ENCODE peak calls at places on chromosomes 1 and 21, in nine cellular contexts. One of them, this sample, is unnamed. For H3K4me1, the result is how much of the 10 kb centered on the place peaks cover.

GRCh38 chr1:55039342-55040082 is at the start of gene PCSK9:
- DNase-seq in thyroid gland: no peak
- DNase-seq in cardiac muscle cell: peak
- DNase-seq in testis: peak
- DNase-seq in uterus: no peak
- DNase-seq in heart left ventricle: no peak
- DNase-seq in heart right ventricle: no peak
- DNase-seq in aorta: peak
- DNase-seq in CD4-positive, alpha-beta memory T cell: no peak
- DNase-seq in this sample: no peak

GRCh38 chr1:24166988-24167387 is 20.1 kb downstream of the IFNLR1 start:
- DNase-seq in thyroid gland: no peak
- DNase-seq in cardiac muscle cell: no peak
- DNase-seq in testis: no peak
- DNase-seq in uterus: no peak
- DNase-seq in heart left ventricle: no peak
- DNase-seq in heart right ventricle: no peak
- DNase-seq in aorta: no peak
- DNase-seq in CD4-positive, alpha-beta memory T cell: no peak
- DNase-seq in this sample: no peak

GRCh38 chr1:172917972-172918371 is 132.8 kb downstream of the TNFSF18 start:
- DNase-seq in thyroid gland: no peak
- DNase-seq in cardiac muscle cell: no peak
- DNase-seq in testis: no peak
- DNase-seq in uterus: no peak
- DNase-seq in heart left ventricle: no peak
- DNase-seq in heart right ventricle: no peak
- DNase-seq in aorta: no peak
- DNase-seq in CD4-positive, alpha-beta memory T cell: no peak
- DNase-seq in this sample: no peak

GRCh38 chr1:214362188-214362882 is 81.4 kb downstream of the SMYD2 start:
- DNase-seq in thyroid gland: no peak
- DNase-seq in cardiac muscle cell: no peak
- DNase-seq in testis: no peak
- DNase-seq in uterus: no peak
- DNase-seq in heart left ventricle: peak
- DNase-seq in heart right ventricle: no peak
- DNase-seq in aorta: no peak
- DNase-seq in CD4-positive, alpha-beta memory T cell: no peak
- DNase-seq in this sample: no peak

GRCh38 chr1:199243423-199244061 is 604.7 kb downstream of the PTPRC start:
- DNase-seq in thyroid gland: peak
- DNase-seq in cardiac muscle cell: peak
- DNase-seq in testis: peak
- DNase-seq in uterus: no peak
- DNase-seq in heart left ventricle: peak
- DNase-seq in heart right ventricle: peak
- DNase-seq in aorta: peak
- DNase-seq in CD4-positive, alpha-beta memory T cell: peak
- DNase-seq in this sample: peak

GRCh38 chr1:235613617-235614016 is 36.0 kb downstream of the GNG4 start:
- DNase-seq in thyroid gland: no peak
- DNase-seq in cardiac muscle cell: no peak
- DNase-seq in testis: no peak
- DNase-seq in uterus: no peak
- DNase-seq in heart left ventricle: no peak
- DNase-seq in heart right ventricle: no peak
- DNase-seq in aorta: no peak
- DNase-seq in CD4-positive, alpha-beta memory T cell: no peak
- DNase-seq in this sample: no peak

GRCh38 chr1:221962385-221962784 is 220.5 kb upstream of the DUSP10 start:
- DNase-seq in thyroid gland: no peak
- DNase-seq in cardiac muscle cell: no peak
- DNase-seq in testis: no peak
- DNase-seq in uterus: no peak
- DNase-seq in heart left ventricle: no peak
- DNase-seq in heart right ventricle: no peak
- DNase-seq in aorta: no peak
- DNase-seq in CD4-positive, alpha-beta memory T cell: no peak
- DNase-seq in this sample: no peak

GRCh38 chr1:9603307-9603706 is 14.6 kb downstream of the TMEM201 start:
- DNase-seq in thyroid gland: no peak
- DNase-seq in cardiac muscle cell: no peak
- DNase-seq in testis: no peak
- DNase-seq in uterus: no peak
- DNase-seq in heart left ventricle: no peak
- DNase-seq in heart right ventricle: no peak
- DNase-seq in aorta: no peak
- DNase-seq in CD4-positive, alpha-beta memory T cell: no peak
- DNase-seq in this sample: no peak

GRCh38 chr1:184326278-184326677 is 60.6 kb upstream of the C1orf21 start:
- DNase-seq in thyroid gland: no peak
- DNase-seq in cardiac muscle cell: no peak
- DNase-seq in testis: no peak
- DNase-seq in uterus: no peak
- DNase-seq in heart left ventricle: no peak
- DNase-seq in heart right ventricle: no peak
- DNase-seq in aorta: no peak
- DNase-seq in CD4-positive, alpha-beta memory T cell: no peak
- DNase-seq in this sample: no peak

GRCh38 chr21:31490471-31490870 is 146.4 kb upstream of the TIAM1 start:
- DNase-seq in thyroid gland: no peak
- DNase-seq in cardiac muscle cell: no peak
- DNase-seq in testis: peak
- DNase-seq in uterus: no peak
- DNase-seq in heart left ventricle: no peak
- DNase-seq in heart right ventricle: no peak
- DNase-seq in aorta: no peak
- DNase-seq in CD4-positive, alpha-beta memory T cell: no peak
- DNase-seq in this sample: no peak

GRCh38 chr1:75079535-75080290 is 54.5 kb upstream of the LHX8 start:
- DNase-seq in thyroid gland: no peak
- DNase-seq in cardiac muscle cell: peak
- DNase-seq in testis: no peak
- DNase-seq in uterus: no peak
- DNase-seq in heart left ventricle: no peak
- DNase-seq in heart right ventricle: no peak
- DNase-seq in aorta: no peak
- DNase-seq in CD4-positive, alpha-beta memory T cell: no peak
- DNase-seq in this sample: no peak

GRCh38 chr21:37459575-37459974 is 93.0 kb downstream of the DYRK1A start:
- DNase-seq in thyroid gland: no peak
- DNase-seq in cardiac muscle cell: no peak
- DNase-seq in testis: no peak
- DNase-seq in uterus: no peak
- DNase-seq in heart left ventricle: no peak
- DNase-seq in heart right ventricle: no peak
- DNase-seq in aorta: no peak
- DNase-seq in CD4-positive, alpha-beta memory T cell: no peak
- DNase-seq in this sample: no peak

GRCh38 chr1:20666804-20667203 is 5.6 kb upstream of the DDOST start:
- DNase-seq in thyroid gland: no peak
- DNase-seq in cardiac muscle cell: no peak
- DNase-seq in testis: peak
- DNase-seq in uterus: no peak
- DNase-seq in heart left ventricle: no peak
- DNase-seq in heart right ventricle: no peak
- DNase-seq in aorta: no peak
- DNase-seq in CD4-positive, alpha-beta memory T cell: no peak
- DNase-seq in this sample: no peak

GRCh38 chr1:53519412-53519811 is 60.2 kb downstream of the DMRTB1 start:
- DNase-seq in thyroid gland: no peak
- DNase-seq in cardiac muscle cell: peak
- DNase-seq in testis: peak
- DNase-seq in uterus: no peak
- DNase-seq in heart left ventricle: no peak
- DNase-seq in heart right ventricle: peak
- DNase-seq in aorta: no peak
- DNase-seq in CD4-positive, alpha-beta memory T cell: no peak
- DNase-seq in this sample: no peak

GRCh38 chr21:23612210-23612609 is 1995.1 kb downstream of the MRPL39 start:
- DNase-seq in thyroid gland: no peak
- DNase-seq in cardiac muscle cell: no peak
- DNase-seq in testis: no peak
- DNase-seq in uterus: no peak
- DNase-seq in heart left ventricle: no peak
- DNase-seq in heart right ventricle: no peak
- DNase-seq in aorta: no peak
- DNase-seq in CD4-positive, alpha-beta memory T cell: no peak
- DNase-seq in this sample: no peak

GRCh38 chr1:65524931-65525296 is 104.4 kb downstream of the LEPR start:
- DNase-seq in thyroid gland: no peak
- DNase-seq in cardiac muscle cell: no peak
- DNase-seq in testis: peak
- DNase-seq in uterus: no peak
- DNase-seq in heart left ventricle: no peak
- DNase-seq in heart right ventricle: no peak
- DNase-seq in aorta: no peak
- DNase-seq in CD4-positive, alpha-beta memory T cell: no peak
- DNase-seq in this sample: peak
- H3K4me3 ChIP-seq in thyroid gland: no peak
- H3K4me3 ChIP-seq in cardiac muscle cell: peak
- H3K4me3 ChIP-seq in testis: peak
- H3K4me3 ChIP-seq in uterus: peak
- H3K4me3 ChIP-seq in heart left ventricle: peak
- H3K4me3 ChIP-seq in heart right ventricle: peak
- H3K4me3 ChIP-seq in aorta: peak
- H3K4me3 ChIP-seq in CD4-positive, alpha-beta memory T cell: no peak
- H3K4me3 ChIP-seq in this sample: peak

GRCh38 chr1:176193663-176194062 is 13.4 kb downstream of the COP1 start:
- DNase-seq in thyroid gland: no peak
- DNase-seq in cardiac muscle cell: no peak
- DNase-seq in testis: no peak
- DNase-seq in uterus: no peak
- DNase-seq in heart left ventricle: no peak
- DNase-seq in heart right ventricle: no peak
- DNase-seq in aorta: no peak
- DNase-seq in CD4-positive, alpha-beta memory T cell: no peak
- DNase-seq in this sample: no peak

GRCh38 chr1:176187001-176187400 is 20.1 kb downstream of the COP1 start:
- DNase-seq in thyroid gland: no peak
- DNase-seq in cardiac muscle cell: no peak
- DNase-seq in testis: no peak
- DNase-seq in uterus: no peak
- DNase-seq in heart left ventricle: no peak
- DNase-seq in heart right ventricle: no peak
- DNase-seq in aorta: no peak
- DNase-seq in CD4-positive, alpha-beta memory T cell: no peak
- DNase-seq in this sample: no peak

GRCh38 chr1:176183618-176184017 is 23.5 kb downstream of the COP1 start:
- DNase-seq in thyroid gland: no peak
- DNase-seq in cardiac muscle cell: no peak
- DNase-seq in testis: no peak
- DNase-seq in uterus: no peak
- DNase-seq in heart left ventricle: no peak
- DNase-seq in heart right ventricle: no peak
- DNase-seq in aorta: no peak
- DNase-seq in CD4-positive, alpha-beta memory T cell: no peak
- DNase-seq in this sample: no peak

GRCh38 chr1:176193023-176193422 is 14.1 kb downstream of the COP1 start:
- DNase-seq in thyroid gland: no peak
- DNase-seq in cardiac muscle cell: no peak
- DNase-seq in testis: no peak
- DNase-seq in uterus: no peak
- DNase-seq in heart left ventricle: no peak
- DNase-seq in heart right ventricle: no peak
- DNase-seq in aorta: no peak
- DNase-seq in CD4-positive, alpha-beta memory T cell: no peak
- DNase-seq in this sample: no peak

GRCh38 chr1:176188604-176189003 is 18.5 kb downstream of the COP1 start:
- DNase-seq in thyroid gland: no peak
- DNase-seq in cardiac muscle cell: no peak
- DNase-seq in testis: no peak
- DNase-seq in uterus: no peak
- DNase-seq in heart left ventricle: no peak
- DNase-seq in heart right ventricle: no peak
- DNase-seq in aorta: no peak
- DNase-seq in CD4-positive, alpha-beta memory T cell: no peak
- DNase-seq in this sample: no peak
- H3K4me1 ChIP-seq in thyroid gland: under half
- H3K4me1 ChIP-seq in cardiac muscle cell: under half
- H3K4me1 ChIP-seq in testis: under half
- H3K4me1 ChIP-seq in uterus: under half
- H3K4me1 ChIP-seq in heart left ventricle: under half
- H3K4me1 ChIP-seq in heart right ventricle: under half
- H3K4me1 ChIP-seq in aorta: under half
- H3K4me1 ChIP-seq in CD4-positive, alpha-beta memory T cell: under half
- H3K4me1 ChIP-seq in this sample: under half

DNA sequence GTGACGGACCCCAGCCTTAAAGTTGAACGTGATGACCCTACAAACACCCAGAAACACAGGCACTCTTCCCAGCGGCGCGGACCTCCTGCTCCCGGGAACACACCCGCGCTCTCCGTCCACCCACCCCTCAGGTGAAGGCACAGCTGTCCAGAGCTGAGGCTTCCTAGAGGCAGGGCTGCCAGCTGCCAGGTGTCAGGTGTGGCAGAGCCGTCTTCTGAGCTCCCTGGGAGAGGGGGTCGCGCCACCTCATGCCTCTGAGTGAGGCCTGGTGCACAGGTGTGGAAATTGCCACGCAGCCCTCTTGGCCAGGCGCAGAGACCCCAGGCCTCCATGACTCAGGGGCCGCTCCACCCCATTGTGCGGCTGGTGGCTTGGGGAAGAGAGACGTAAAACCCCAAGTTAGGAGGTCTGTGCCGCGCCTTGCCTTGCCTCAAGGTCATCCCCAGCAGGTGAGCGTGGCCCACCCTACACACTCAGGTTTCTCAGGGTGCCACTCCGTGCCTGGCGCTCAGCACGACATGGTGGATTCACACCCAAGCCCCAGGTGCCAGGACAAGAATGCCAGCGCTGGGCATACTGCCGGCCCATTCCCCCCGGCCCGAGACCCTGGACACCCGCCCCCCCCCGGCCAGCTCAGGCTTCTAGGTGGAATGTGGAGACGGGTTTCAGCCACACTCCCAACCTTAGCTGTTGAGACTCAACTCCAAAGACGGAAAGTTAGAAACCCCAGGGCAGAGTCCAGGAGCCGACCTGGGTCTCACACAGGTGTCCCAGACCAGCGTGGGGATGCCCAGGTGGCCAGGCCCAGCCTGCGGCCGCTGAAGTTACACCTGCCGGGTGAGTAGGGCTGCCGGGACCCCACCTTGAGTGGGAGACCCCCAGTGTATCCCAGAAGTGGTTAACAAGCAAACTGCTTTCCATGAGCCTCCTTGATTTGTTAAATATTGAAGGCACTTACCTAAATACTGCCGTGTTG is 8.4 kb downstream of the FAAP20 start:
- DNase-seq in thyroid gland: no peak
- DNase-seq in cardiac muscle cell: no peak
- DNase-seq in testis: no peak
- DNase-seq in uterus: no peak
- DNase-seq in heart left ventricle: no peak
- DNase-seq in heart right ventricle: no peak
- DNase-seq in aorta: no peak
- DNase-seq in CD4-positive, alpha-beta memory T cell: no peak
- DNase-seq in this sample: no peak
- H3K27ac ChIP-seq in thyroid gland: no peak
- H3K27ac ChIP-seq in cardiac muscle cell: no peak
- H3K27ac ChIP-seq in testis: no peak
- H3K27ac ChIP-seq in uterus: no peak
- H3K27ac ChIP-seq in heart left ventricle: no peak
- H3K27ac ChIP-seq in heart right ventricle: no peak
- H3K27ac ChIP-seq in aorta: no peak
- H3K27ac ChIP-seq in CD4-positive, alpha-beta memory T cell: no peak
- H3K27ac ChIP-seq in this sample: no peak

GRCh38 chr1:26177182-26177684 is at the start of gene CNKSR1:
- DNase-seq in thyroid gland: peak
- DNase-seq in cardiac muscle cell: peak
- DNase-seq in testis: no peak
- DNase-seq in uterus: no peak
- DNase-seq in heart left ventricle: no peak
- DNase-seq in heart right ventricle: no peak
- DNase-seq in aorta: no peak
- DNase-seq in CD4-positive, alpha-beta memory T cell: no peak
- DNase-seq in this sample: no peak
- H3K4me3 ChIP-seq in thyroid gland: peak
- H3K4me3 ChIP-seq in cardiac muscle cell: no peak
- H3K4me3 ChIP-seq in testis: no peak
- H3K4me3 ChIP-seq in uterus: no peak
- H3K4me3 ChIP-seq in heart left ventricle: no peak
- H3K4me3 ChIP-seq in heart right ventricle: no peak
- H3K4me3 ChIP-seq in aorta: no peak
- H3K4me3 ChIP-seq in CD4-positive, alpha-beta memory T cell: no peak
- H3K4me3 ChIP-seq in this sample: no peak

This sample was measured in right cardiac atrium.